ENCODE peak calls at places on chromosome 19, in nine cellular contexts. K is COR-L47; T is A549; V is H9; Y is NCI-H2081; C is activated CD8-positive, alpha-beta memory T cell treated with anti-CD3 and anti-CD28 coated beads for 1 hour; D is heart left ventricle; N is stimulated activated CD4-positive, alpha-beta T cell treated with anti-CD3 and anti-CD28 coated beads, TNF-alpha, amount 100 ng/mL, for 1 hour; I is erythroblast. A is an unnamed sample.

GRCh38 chr19:48506138-48506733 is 5.4 kb downstream of the LMTK3 start:
- DNase-seq in K (peak), T (peak), V (peak), Y (no peak), C (no peak), D (no peak), N (no peak), I (peak), A (no peak)

GRCh38 chr19:38155453-38155852 is 68.6 kb downstream of the DPF1 start:
- DNase-seq in K (no peak), T (peak), V (no peak), Y (no peak), C (no peak), D (no peak), N (no peak), I (no peak), A (no peak)

GRCh38 chr19:58382997-58383603 is 2.3 kb upstream of the ZNF837 start:
- DNase-seq in K (no peak), T (no peak), V (peak), Y (no peak), C (no peak), D (no peak), N (no peak), I (no peak), A (peak)

GRCh38 chr19:41325947-41326706 is 16.2 kb downstream of the CCDC97 start:
- DNase-seq in K (no peak), T (no peak), V (no peak), Y (no peak), C (no peak), D (peak), N (no peak), I (no peak), A (peak)

GRCh38 chr19:4972509-4973230 is 3.8 kb downstream of the KDM4B start:
- DNase-seq in K (no peak), T (peak), V (no peak), Y (no peak), C (no peak), D (no peak), N (no peak), I (no peak), A (peak)

GRCh38 chr19:48490980-48491792 is 20.4 kb downstream of the LMTK3 start:
- DNase-seq in K (peak), T (peak), V (peak), Y (peak), C (peak), D (no peak), N (no peak), I (peak), A (peak)

GRCh38 chr19:11659612-11660011 is 62.3 kb downstream of the ZNF627 start:
- DNase-seq in K (peak), T (no peak), V (no peak), Y (no peak), C (no peak), D (no peak), N (no peak), I (peak), A (no peak)

GRCh38 chr19:39325778-39326680 is 5.4 kb upstream of the LRFN1 start:
- DNase-seq in K (no peak), T (peak), V (peak), Y (no peak), C (no peak), D (no peak), N (no peak), I (peak), A (no peak)

GRCh38 chr19:6890938-6891337 is 3.6 kb downstream of the ADGRE1 start:
- DNase-seq in K (no peak), T (no peak), V (no peak), Y (no peak), C (no peak), D (no peak), N (no peak), I (no peak), A (no peak)

GRCh38 chr19:38228005-38228377 is 4.0 kb upstream of the DPF1 start:
- DNase-seq in K (no peak), T (no peak), V (no peak), Y (no peak), C (no peak), D (no peak), N (no peak), I (no peak), A (no peak)

GRCh38 chr19:42269518-42270345 is 680 bp downstream of the CIC start:
- DNase-seq in K (no peak), T (no peak), V (no peak), Y (no peak), C (no peak), D (peak), N (no peak), I (peak), A (peak)

GRCh38 chr19:16442386-16443276 is 29.1 kb downstream of the EPS15L1 start:
- DNase-seq in K (peak), T (no peak), V (no peak), Y (peak), C (no peak), D (peak), N (no peak), I (no peak), A (peak)

GRCh38 chr19:36719687-36720556 is 32.5 kb downstream of the ZNF567 start:
- DNase-seq in K (no peak), T (peak), V (no peak), Y (no peak), C (no peak), D (no peak), N (no peak), I (peak), A (no peak)

GRCh38 chr19:11166281-11167142 is 10.9 kb upstream of the SPC24 start:
- DNase-seq in K (no peak), T (no peak), V (no peak), Y (no peak), C (no peak), D (peak), N (no peak), I (no peak), A (peak)

GRCh38 chr19:50779504-50780457 is 9.5 kb downstream of the GPR32 start:
- DNase-seq in K (no peak), T (no peak), V (no peak), Y (no peak), C (no peak), D (no peak), N (no peak), I (no peak), A (no peak)